ENCODE peak calls at places on chromosomes 13 and 19, in seven cellular contexts. H, G, C, A, S, B and R are unnamed samples.

GRCh38 chr13:27425918-27426630 is 1.7 kb downstream of the GTF3A start:
- DNase-seq in H (peak; percentile 56), G (peak; percentile 87), C (no peak), A (peak; percentile 56), S (peak; percentile 84), B (peak; percentile 89), R (peak; percentile 87)

GRCh38 chr19:53467138-53467502 is 413 bp upstream of the ZNF813 start:
- DNase-seq in H (no peak), G (no peak), C (no peak), A (peak; percentile 59), S (no peak), B (peak; percentile 54), R (no peak)

GRCh38 chr19:2041436-2041685 is 9.7 kb downstream of the MKNK2 start:
- DNase-seq in H (no peak), G (no peak), C (no peak), A (no peak), S (no peak), B (no peak), R (no peak)

GRCh38 chr13:45537506-45537905 is 72.8 kb downstream of the COG3 start:
- DNase-seq in H (no peak), G (no peak), C (no peak), A (no peak), S (peak; percentile 14), B (no peak), R (no peak)

GRCh38 chr13:75460644-75461043 is 21.3 kb downstream of the TBC1D4 start:
- DNase-seq in H (no peak), G (no peak), C (no peak), A (no peak), S (no peak), B (no peak), R (no peak)

GRCh38 chr13:50676602-50677001 is 166.9 kb downstream of the DLEU7 start:
- DNase-seq in H (peak; percentile 3), G (peak; percentile 74), C (no peak), A (no peak), S (peak; percentile 89), B (no peak), R (peak; percentile 71)

GRCh38 chr19:57441979-57442752 is 7.0 kb downstream of the ZNF749 start:
- DNase-seq in H (no peak), G (no peak), C (no peak), A (no peak), S (no peak), B (no peak), R (no peak)

GRCh38 chr13:51921790-51922740 is 60.3 kb downstream of the CCDC70 start:
- DNase-seq in H (no peak), G (no peak), C (no peak), A (no peak), S (no peak), B (no peak), R (peak; percentile 8)

GRCh38 chr19:50873056-50873455 is at the start of gene KLK2:
- DNase-seq in H (no peak), G (no peak), C (no peak), A (no peak), S (no peak), B (no peak), R (no peak)

GRCh38 chr13:74683411-74683810 is 549.2 kb upstream of the KLF12 start:
- DNase-seq in H (no peak), G (no peak), C (no peak), A (no peak), S (peak; percentile 13), B (no peak), R (no peak)

GRCh38 chr13:47168086-47168485 is 271.2 kb upstream of the HTR2A start:
- DNase-seq in H (no peak), G (no peak), C (no peak), A (no peak), S (peak; percentile 64), B (no peak), R (no peak)

GRCh38 chr13:59776924-59777690 is 386.6 kb downstream of the DIAPH3 start:
- DNase-seq in H (peak; percentile 10), G (peak; percentile 31), C (no peak), A (no peak), S (peak; percentile 90), B (no peak), R (peak; percentile 55)

GRCh38 chr19:48400018-48400742 is 6.7 kb downstream of the GRIN2D start:
- DNase-seq in H (peak; percentile 90), G (peak; percentile 38), C (peak; percentile 51), A (peak; percentile 99), S (peak; percentile 90), B (peak; percentile 62), R (no peak)

GRCh38 chr19:45492627-45493470 is 4.0 kb downstream of the RTN2 start:
- DNase-seq in H (no peak), G (peak; percentile 89), C (peak; percentile 33), A (no peak), S (peak; percentile 92), B (no peak), R (peak; percentile 52)